ENCODE peak calls at places on chromosomes 16 and 17, in ten cellular contexts. S is uterus, W is MM.1S, J is brain microvascular endothelial cell, A is mammary epithelial cell, M is tibial nerve, V is cardiac muscle cell, F is Caco-2, O is AG04450, L is fibroblast of lung. T is an unnamed sample. For H3K27me3, the result is how much of the 10 kb centered on the place peaks cover.

GRCh38 chr17:67974186-67974585 is 22.1 kb downstream of the C17orf58 start:
- DNase-seq in S (no peak), O (no peak), J (peak), W (no peak), A (no peak), V (no peak), F (no peak), M (no peak), L (no peak), T (no peak)

GRCh38 chr16:69315486-69316311 is 4.5 kb downstream of the VPS4A start:
- DNase-seq in F (peak), L (peak), S (peak), O (no peak), M (no peak), J (no peak), W (no peak), A (no peak), V (no peak), T (no peak)

GRCh38 chr16:21626659-21627277 is 25.6 kb downstream of the IGSF6 start:
- DNase-seq in J (peak), W (no peak), S (peak), M (no peak), A (peak), F (no peak), O (peak), L (peak), V (peak), T (peak)

GRCh38 chr16:29729116-29729521 is 16.7 kb downstream of the C16orf54 start:
- DNase-seq in F (peak), O (peak), J (peak), W (peak), A (peak), L (peak), S (no peak), M (no peak), V (peak), T (no peak)

GRCh38 chr16:61730997-61731396 is 305.2 kb downstream of the CDH8 start:
- DNase-seq in W (no peak), S (no peak), L (no peak), J (no peak), M (no peak), F (no peak), A (no peak), V (no peak), O (no peak), T (no peak)

GRCh38 chr17:7767425-7768021 is 50.0 kb downstream of the DNAH2 start:
- DNase-seq in O (peak), M (no peak), V (peak), J (no peak), A (no peak), L (peak), S (no peak), W (no peak), F (no peak), T (no peak)

GRCh38 chr17:1177099-1177996 is 2.4 kb downstream of the ABR start:
- DNase-seq in M (no peak), A (no peak), L (peak), O (no peak), J (no peak), S (peak), W (no peak), F (no peak), V (peak), T (no peak)

GRCh38 chr17:6894206-6894528 is 62.6 kb upstream of the TEKT1 start:
- DNase-seq in L (no peak), F (no peak), O (no peak), W (no peak), V (peak), M (no peak), J (no peak), S (no peak), A (no peak), T (no peak)

GRCh38 chr17:30291571-30292489 is at the start of gene BLMH:
- DNase-seq in S (peak), A (peak), W (peak), V (peak), L (peak), J (peak), F (peak), M (peak), O (peak), T (peak)

GRCh38 chr17:4584125-4584834 is at the start of gene SMTNL2:
- DNase-seq in W (no peak), S (peak), V (peak), M (no peak), L (no peak), O (no peak), F (peak), A (no peak), J (no peak), T (no peak)

GRCh38 chr17:51258756-51259573 is 884 bp downstream of the MBTD1 start:
- DNase-seq in W (no peak), S (peak), O (no peak), J (no peak), L (peak), A (peak), V (peak), F (peak), M (no peak), T (no peak)

GRCh38 chr17:70172921-70173320 is 3.6 kb downstream of the KCNJ2 start:
- DNase-seq in L (peak), W (no peak), S (no peak), J (no peak), A (no peak), M (no peak), F (no peak), V (peak), O (no peak), T (no peak)

GRCh38 chr17:18319604-18320256 is 4.6 kb downstream of the SMCR8 start:
- DNase-seq in V (peak), L (peak), M (no peak), W (peak), J (peak), A (peak), S (no peak), F (peak), O (peak), T (no peak)
- TF ChIP-seq CTCF in V (peak), L (peak), M (no peak), W (peak), J (peak), A (peak), S (peak), F (peak), O (peak), T (peak)

GRCh38 chr17:48612456-48612853 is 1.6 kb upstream of the HOXB7 start:
- DNase-seq in L (no peak), O (no peak), J (no peak), V (no peak), W (no peak), S (no peak), F (no peak), M (no peak), A (no peak), T (no peak)
- H3K4me3 ChIP-seq in L (peak), O (peak), J (peak), V (peak), W (peak), S (peak), F (peak), M (peak), A (no peak), T (no peak)

GRCh38 chr17:49502258-49502657 is 7.2 kb downstream of the NGFR start:
- DNase-seq in M (no peak), W (no peak), S (no peak), L (no peak), F (no peak), O (no peak), A (no peak), V (no peak), J (no peak), T (no peak)
- H3K27me3 ChIP-seq in M (under half), W (half or more), S (under half), L (half or more), F (under half), O (half or more), A (under half), V (under half), J (half or more), T (under half)

GRCh38 chr17:5630434-5630833 is 46.1 kb upstream of the NLRP1 start:
- DNase-seq in S (no peak), M (no peak), W (no peak), V (peak), F (no peak), A (no peak), O (no peak), L (peak), J (no peak), T (peak)
- TF ChIP-seq CTCF in S (no peak), M (no peak), W (no peak), V (no peak), F (no peak), A (no peak), O (no peak), L (no peak), J (no peak), T (no peak)

DNA sequence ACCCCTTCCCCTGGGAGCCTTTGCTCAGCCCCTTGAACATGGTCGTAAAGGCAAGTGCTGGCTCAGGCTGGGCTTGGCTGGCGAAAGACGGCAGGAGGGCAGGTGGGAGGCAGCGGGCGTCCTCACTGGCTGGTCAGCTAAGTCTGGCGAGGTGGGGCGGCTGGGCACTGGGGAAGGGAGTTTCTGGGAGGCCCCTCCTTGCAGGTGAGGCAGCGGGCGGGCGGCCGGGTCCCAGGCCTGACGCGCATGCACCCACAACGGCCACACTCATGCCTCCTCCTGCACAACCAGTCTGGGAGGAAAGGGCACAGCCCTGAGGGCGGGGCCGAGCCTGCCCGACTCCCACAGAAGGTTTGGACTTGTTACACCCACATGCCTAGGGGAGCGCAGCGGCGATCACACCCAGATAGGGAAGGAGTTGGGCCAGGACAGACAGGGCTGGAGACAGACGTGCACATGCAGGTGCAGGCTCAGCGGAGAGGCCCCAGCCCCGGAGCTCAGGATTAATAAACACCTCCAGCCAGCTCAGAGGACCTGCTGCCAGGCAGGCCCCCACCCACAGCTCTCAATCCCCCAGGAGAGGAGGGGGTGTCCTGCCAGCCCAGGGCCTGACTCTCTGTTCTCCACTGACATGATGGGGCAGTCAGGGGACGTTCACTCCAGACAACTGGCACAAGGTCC is at the start of gene EVPL:
- DNase-seq in S (no peak), V (no peak), O (no peak), M (no peak), W (no peak), J (no peak), L (no peak), F (peak), A (peak), T (no peak)
- H3K4me3 ChIP-seq in S (no peak), V (no peak), O (no peak), M (peak), W (no peak), J (no peak), L (no peak), F (no peak), A (no peak), T (no peak)

DNA sequence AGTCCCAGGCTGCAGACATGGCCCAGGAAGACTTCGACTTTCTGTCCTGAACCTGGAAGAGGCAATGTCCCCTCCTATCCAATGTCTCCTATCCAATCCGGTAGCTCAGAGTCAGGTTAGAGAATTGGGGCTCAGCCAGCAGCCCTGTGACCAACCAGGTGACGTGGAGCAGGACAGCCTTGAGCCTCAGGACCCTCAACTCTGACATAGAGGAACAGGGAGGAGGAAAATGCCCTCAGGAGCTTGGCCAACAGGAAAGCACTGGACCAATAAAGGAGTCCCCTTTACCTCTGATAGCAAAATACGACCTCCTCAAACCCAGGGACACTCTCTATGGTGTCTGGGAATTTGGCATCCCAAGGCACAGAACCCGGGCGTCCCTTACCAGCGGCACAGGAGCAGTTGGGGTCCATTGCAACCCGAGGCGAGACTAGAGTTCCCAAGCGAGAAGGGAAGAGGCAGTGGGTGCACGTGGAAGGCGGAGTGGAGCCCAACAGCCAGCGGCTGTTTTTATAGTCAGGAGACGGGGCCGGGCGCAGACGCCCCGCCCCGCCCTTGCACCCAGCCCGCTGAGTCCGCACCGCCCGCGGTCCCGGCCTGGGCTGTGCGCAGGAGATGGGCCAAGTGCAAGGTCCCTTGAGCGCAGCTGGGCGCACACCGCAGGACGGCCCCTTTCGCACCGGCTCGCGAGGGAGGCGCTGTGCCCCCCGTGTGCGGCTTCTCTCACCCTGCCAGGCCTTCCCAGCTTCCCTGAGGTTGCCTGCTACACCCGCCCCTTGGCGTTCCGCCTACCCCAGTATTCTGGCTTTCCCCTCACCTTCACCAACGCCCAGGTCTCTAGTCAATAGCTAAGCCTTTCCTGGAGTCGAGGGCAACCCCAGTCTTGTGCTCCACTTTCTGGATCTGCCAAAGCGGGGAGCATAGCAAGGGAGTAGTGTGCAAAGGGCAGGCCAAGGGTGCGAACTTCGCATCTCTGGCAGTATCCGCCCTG is at the start of gene MT1G:
- DNase-seq in M (no peak), L (peak), S (no peak), J (no peak), O (no peak), V (peak), A (no peak), F (no peak), W (no peak), T (no peak)
- H3K27me3 ChIP-seq in M (under half), L (under half), S (under half), J (half or more), O (half or more), V (half or more), A (under half), F (under half), W (half or more), T (half or more)

DNA sequence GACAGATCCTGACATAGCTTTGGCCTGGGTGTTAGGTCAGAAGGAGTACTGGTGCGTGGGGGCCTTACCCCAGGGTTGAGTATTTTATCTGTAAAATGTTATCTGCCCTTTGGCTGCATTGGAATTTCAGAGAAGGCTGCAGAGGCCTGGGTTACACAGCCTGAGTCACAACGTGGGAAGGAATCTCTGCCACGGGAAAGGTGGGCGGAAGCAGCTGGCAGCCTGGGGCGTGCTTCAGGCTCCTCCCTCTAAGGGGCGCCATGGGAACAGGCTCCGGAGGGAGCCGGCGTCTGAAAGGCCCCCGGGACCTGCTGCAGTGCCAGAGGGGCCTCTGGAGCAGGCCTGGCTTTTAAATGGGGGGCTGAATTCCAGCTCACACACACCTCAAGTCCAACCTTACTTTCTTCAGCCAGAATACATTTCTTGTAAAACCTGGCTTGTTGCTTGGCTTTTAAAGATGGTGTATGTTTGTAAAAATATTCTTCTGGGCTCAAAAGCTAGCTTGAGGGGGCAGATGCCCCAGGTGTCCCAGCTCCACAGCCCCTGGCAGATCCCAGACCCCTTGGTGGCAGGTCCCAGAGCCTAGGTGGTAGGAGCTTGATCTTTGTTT is 142.2 kb downstream of the RAB11FIP4 start:
- DNase-seq in L (peak), W (no peak), V (peak), J (peak), A (peak), O (peak), S (peak), F (no peak), M (no peak), T (no peak)
- TF ChIP-seq CTCF in L (peak), W (peak), V (peak), J (peak), A (peak), O (peak), S (no peak), F (peak), M (no peak), T (peak)

GRCh38 chr17:39782980-39783379 is 45.2 kb downstream of the GRB7 start:
- DNase-seq in L (no peak), V (peak), S (no peak), F (no peak), M (no peak), J (no peak), W (no peak), O (no peak), A (peak), T (no peak)
- H3K4me3 ChIP-seq in L (no peak), V (no peak), S (no peak), F (no peak), M (no peak), J (no peak), W (no peak), O (no peak), A (peak), T (no peak)